ENCODE peak calls at places on chromosomes 7 and 10, in five cellular contexts. N is AG09319, S is retina, E is body of pancreas, M is left ventricle myocardium superior. P is an unnamed sample.

GRCh38 chr7:55425141-55425752 is 60.1 kb downstream of the LANCL2 start:
- DNase-seq in N (no peak), S (no peak), E (no peak), M (no peak), P (no peak)

GRCh38 chr10:61250131-61250530 is 203.1 kb downstream of the TMEM26 start:
- DNase-seq in N (no peak), S (no peak), E (no peak), M (no peak), P (no peak)

GRCh38 chr7:103504505-103505135 is 58.6 kb upstream of the SLC26A5 start:
- DNase-seq in N (no peak), S (no peak), E (no peak), M (no peak), P (no peak)

GRCh38 chr7:121344093-121344492 is 15.3 kb downstream of the WNT16 start:
- DNase-seq in N (no peak), S (no peak), E (no peak), M (no peak), P (no peak)

GRCh38 chr7:45872116-45873034 is 507 bp downstream of the CCDC201 start:
- DNase-seq in N (no peak), S (no peak), E (no peak), M (no peak), P (no peak)

GRCh38 chr7:41224063-41224763 is 478.7 kb downstream of the INHBA start:
- DNase-seq in N (no peak), S (no peak), E (no peak), M (no peak), P (no peak)

GRCh38 chr10:96651998-96652431 is 65.2 kb upstream of the TM9SF3 start:
- DNase-seq in N (no peak), S (no peak), E (peak; percentile 49), M (no peak), P (no peak)

GRCh38 chr10:49744924-49745605 is 17.1 kb downstream of the OGDHL start:
- DNase-seq in N (no peak), S (no peak), E (no peak), M (no peak), P (no peak)

GRCh38 chr7:3282457-3282856 is 18.6 kb upstream of the SDK1 start:
- DNase-seq in N (no peak), S (no peak), E (peak; percentile 32), M (peak; percentile 40), P (no peak)

GRCh38 chr7:111711426-111712065 is 149.3 kb upstream of the IMMP2L start:
- DNase-seq in N (no peak), S (peak; percentile 49), E (no peak), M (no peak), P (no peak)